ENCODE peak calls at places on chromosomes 6 and 20, in ten cellular contexts. B is renal cortical epithelial cell, H is Panc1, A is NCI-H146, I is Right ventricle myocardium inferior, W is upper lobe of right lung, S is NCI-H2029, M is cardiac muscle cell, Z is type B pancreatic cell, P is amygdala. O is an unnamed sample.
A peak's percentile ranks its signal among the peaks of the same experiment; 100 is the strongest.

GRCh38 chr20:60365063-60365640 is 406.9 kb downstream of the CDH26 start:
- DNase-seq in M (no peak), I (no peak), P (no peak), H (no peak), W (no peak), Z (no peak), A (no peak), B (no peak), S (no peak), O (no peak)

GRCh38 chr6:169087436-169088046 is 166.1 kb downstream of the THBS2 start:
- DNase-seq in M (peak; percentile 77), I (no peak), B (no peak), W (no peak), S (no peak), H (no peak), Z (no peak), P (no peak), A (no peak), O (no peak)

GRCh38 chr20:48153523-48153922 is 368.2 kb upstream of the SULF2 start:
- DNase-seq in I (no peak), M (peak; percentile 38), A (peak; percentile 5), W (no peak), H (no peak), B (peak; percentile 23), P (peak; percentile 16), Z (no peak), S (peak; percentile 76), O (peak; percentile 12)

GRCh38 chr6:159307246-159307790 is 138.1 kb downstream of the FNDC1 start:
- DNase-seq in M (no peak), P (no peak), I (no peak), B (no peak), W (no peak), S (no peak), H (no peak), Z (no peak), A (no peak), O (no peak)

GRCh38 chr6:41502607-41503434 is 43.4 kb upstream of the FOXP4 start:
- DNase-seq in P (no peak), M (peak; percentile 37), Z (no peak), W (peak; percentile 74), H (no peak), I (no peak), S (no peak), A (no peak), B (no peak), O (no peak)

GRCh38 chr6:43809417-43810305 is 39.6 kb downstream of the VEGFA start:
- DNase-seq in W (no peak), B (peak; percentile 58), A (peak; percentile 87), Z (no peak), M (peak; percentile 74), I (no peak), P (no peak), H (no peak), S (peak; percentile 83), O (peak; percentile 84)

GRCh38 chr20:49132995-49133451 is 55.1 kb downstream of the STAU1 start:
- DNase-seq in B (peak; percentile 79), Z (no peak), H (peak; percentile 18), P (no peak), A (peak; percentile 58), S (peak; percentile 41), I (no peak), W (no peak), M (peak; percentile 86), O (peak; percentile 60)

GRCh38 chr20:3101251-3101650 is 16.7 kb upstream of the AVP start:
- DNase-seq in B (no peak), M (no peak), P (no peak), S (no peak), H (no peak), A (no peak), W (no peak), Z (no peak), I (no peak), O (no peak)

GRCh38 chr6:138996524-138996923 is 8.5 kb upstream of the REPS1 start:
- DNase-seq in H (no peak), Z (no peak), W (no peak), P (no peak), I (no peak), B (no peak), S (no peak), A (no peak), M (no peak), O (peak; percentile 51)

GRCh38 chr20:51516855-51517254 is 25.7 kb downstream of the NFATC2 start:
- DNase-seq in S (no peak), Z (no peak), I (no peak), A (no peak), W (no peak), P (no peak), B (no peak), H (no peak), M (no peak), O (no peak)

GRCh38 chr6:33438978-33439594 is 15.3 kb upstream of the ZBTB9 start:
- DNase-seq in S (no peak), W (no peak), A (no peak), I (no peak), M (no peak), H (no peak), B (no peak), P (no peak), Z (no peak), O (no peak)

GRCh38 chr20:50186987-50187402 is 3.6 kb upstream of the CEBPB start:
- DNase-seq in P (no peak), H (no peak), S (no peak), A (no peak), M (no peak), Z (no peak), B (no peak), W (no peak), I (no peak), O (no peak)

GRCh38 chr20:25076731-25077609 is 5.0 kb downstream of the VSX1 start:
- DNase-seq in M (peak; percentile 52), B (peak; percentile 69), P (no peak), W (no peak), Z (peak; percentile 47), I (no peak), H (peak; percentile 39), S (peak; percentile 96), A (peak; percentile 73), O (peak; percentile 65)

GRCh38 chr20:8074931-8075330 is 55.4 kb upstream of the TMX4 start:
- DNase-seq in H (no peak), B (no peak), W (no peak), M (peak; percentile 71), P (no peak), Z (no peak), I (no peak), A (no peak), S (no peak), O (no peak)

GRCh38 chr6:41581381-41581991 is 35.3 kb downstream of the FOXP4 start:
- DNase-seq in S (no peak), P (no peak), M (peak; percentile 82), I (peak; percentile 76), H (no peak), Z (no peak), A (no peak), B (peak; percentile 84), W (no peak), O (peak; percentile 72)

GRCh38 chr6:118896339-118897136 is 2.6 kb downstream of the ASF1A start:
- DNase-seq in Z (no peak), P (no peak), W (no peak), B (peak; percentile 76), A (peak; percentile 10), S (peak; percentile 16), M (peak; percentile 62), I (no peak), H (peak; percentile 81), O (peak; percentile 86)

GRCh38 chr20:38334016-38334415 is 12.3 kb upstream of the LBP start:
- DNase-seq in H (no peak), I (no peak), M (no peak), S (no peak), Z (no peak), A (no peak), P (no peak), W (no peak), B (no peak), O (no peak)

GRCh38 chr20:32207626-32208498 is at the start of the genes PLAGL2 and POFUT1:
- DNase-seq in Z (peak; percentile 96), B (peak; percentile 34), H (peak; percentile 32), S (peak; percentile 88), M (peak; percentile 92), A (peak; percentile 93), W (peak; percentile 96), I (peak; percentile 96), P (peak; percentile 88), O (peak; percentile 59)

GRCh38 chr6:74609857-74610256 is 596.0 kb downstream of the COL12A1 start:
- DNase-seq in H (no peak), P (no peak), A (no peak), W (no peak), M (peak; percentile 55), S (no peak), Z (no peak), B (no peak), I (no peak), O (peak; percentile 58)

GRCh38 chr20:57258055-57258454 is 8.4 kb downstream of the BMP7 start:
- DNase-seq in B (no peak), W (no peak), P (peak; percentile 38), I (no peak), H (no peak), S (no peak), Z (no peak), M (no peak), A (no peak), O (no peak)

GRCh38 chr6:7257521-7258230 is 55.3 kb downstream of the SSR1 start:
- DNase-seq in A (no peak), I (no peak), B (no peak), P (no peak), H (no peak), W (no peak), Z (no peak), S (no peak), M (no peak), O (no peak)

GRCh38 chr6:43916091-43916923 is 146.3 kb downstream of the VEGFA start:
- DNase-seq in S (no peak), P (no peak), B (peak; percentile 40), W (no peak), A (no peak), H (no peak), Z (no peak), M (peak; percentile 72), I (no peak), O (no peak)

GRCh38 chr20:1469925-1470571 is 3.4 kb upstream of the NSFL1C start:
- DNase-seq in S (peak; percentile 70), A (peak; percentile 75), P (peak; percentile 58), Z (peak; percentile 76), W (peak; percentile 88), I (peak; percentile 83), B (peak; percentile 100), M (peak; percentile 99), H (peak; percentile 84), O (peak; percentile 99)

GRCh38 chr6:19860235-19860877 is 23.2 kb downstream of the ID4 start:
- DNase-seq in H (no peak), B (no peak), Z (no peak), P (no peak), W (no peak), S (peak; percentile 87), I (no peak), M (no peak), A (peak; percentile 73), O (peak; percentile 53)

O was measured in bronchial epithelial cell.